ENCODE peak calls at places on chromosomes 7 and 10, in four cellular contexts. F is neural progenitor cell, V is right atrium auricular region, D is ovary. P is an unnamed sample.

GRCh38 chr7:149826344-149827088 is 11.7 kb upstream of the ZNF862 start:
- DNase-seq in F (no peak), V (no peak), D (peak; percentile 24), P (no peak)

GRCh38 chr7:111866787-111867186 is 304.5 kb upstream of the IMMP2L start:
- DNase-seq in F (no peak), V (no peak), D (no peak), P (no peak)

GRCh38 chr10:17872191-17873091 is 63.3 kb downstream of the MRC1 start:
- DNase-seq in F (peak; percentile 26), V (no peak), D (no peak), P (no peak)

GRCh38 chr10:103838851-103839512 is 16.4 kb downstream of the SH3PXD2A start:
- DNase-seq in F (no peak), V (no peak), D (no peak), P (no peak)

GRCh38 chr10:24468281-24468751 is 255.4 kb downstream of the ARHGAP21 start:
- DNase-seq in F (no peak), V (no peak), D (no peak), P (no peak)

GRCh38 chr7:101303102-101303701 is 18.4 kb downstream of the IFT22 start:
- DNase-seq in F (peak; percentile 31), V (no peak), D (no peak), P (no peak)

GRCh38 chr10:50594012-50594411 is 29.7 kb downstream of the SGMS1 start:
- DNase-seq in F (no peak), V (no peak), D (no peak), P (no peak)

GRCh38 chr10:9253121-9253520 is 1198.6 kb downstream of the GATA3 start:
- DNase-seq in F (no peak), V (no peak), D (no peak), P (no peak)

GRCh38 chr10:132690401-132690800 is 95.5 kb downstream of the NKX6-2 start:
- DNase-seq in F (no peak), V (no peak), D (no peak), P (no peak)

GRCh38 chr10:79235765-79236755 is 111.2 kb upstream of the PPIF start:
- DNase-seq in F (peak; percentile 64), V (no peak), D (no peak), P (no peak)

GRCh38 chr10:115001506-115002381 is 63.7 kb downstream of the TRUB1 start:
- DNase-seq in F (no peak), V (peak; percentile 59), D (peak; percentile 47), P (no peak)

GRCh38 chr7:92417913-92418312 is 29.4 kb upstream of the GATAD1 start:
- DNase-seq in F (peak; percentile 33), V (no peak), D (no peak), P (peak; percentile 12)

GRCh38 chr10:58851606-58852005 is 324.8 kb upstream of the PHYHIPL start:
- DNase-seq in F (no peak), V (no peak), D (no peak), P (no peak)

GRCh38 chr10:108791794-108792474 is 1131.4 kb downstream of the XPNPEP1 start:
- DNase-seq in F (no peak), V (no peak), D (no peak), P (no peak)

GRCh38 chr7:49244543-49244942 is 320.2 kb downstream of the CDC14C start:
- DNase-seq in F (peak; percentile 63), V (no peak), D (no peak), P (no peak)

GRCh38 chr7:135713836-135714470 is 14.0 kb downstream of the SLC13A4 start:
- DNase-seq in F (no peak), V (no peak), D (no peak), P (no peak)

GRCh38 chr7:13850185-13850752 is 139.2 kb downstream of the ETV1 start:
- DNase-seq in F (no peak), V (no peak), D (no peak), P (no peak)

GRCh38 chr7:94335586-94335985 is 59.1 kb upstream of the COL1A2 start:
- DNase-seq in F (no peak), V (no peak), D (no peak), P (no peak)

GRCh38 chr7:26891400-26892355 is 27.3 kb upstream of the SKAP2 start:
- DNase-seq in F (no peak), V (no peak), D (no peak), P (no peak)

GRCh38 chr10:88478256-88478655 is 104.9 kb downstream of the RNLS start:
- DNase-seq in F (no peak), V (no peak), D (no peak), P (no peak)

GRCh38 chr7:158979023-158979529 is 122.7 kb downstream of the DYNC2I1 start:
- DNase-seq in F (no peak), V (no peak), D (no peak), P (no peak)

GRCh38 chr7:19698331-19698730 is 10.5 kb downstream of the POLR1F start:
- DNase-seq in F (no peak), V (no peak), D (no peak), P (no peak)

GRCh38 chr10:133097418-133097817 is 9.7 kb downstream of the ADGRA1 start:
- DNase-seq in F (no peak), V (no peak), D (no peak), P (no peak)

GRCh38 chr10:99658622-99659030 is 683 bp upstream of the ENTPD7 start:
- DNase-seq in F (peak; percentile 24), V (peak; percentile 73), D (peak; percentile 55), P (peak; percentile 22)

GRCh38 chr10:6348091-6348862 is 145.5 kb downstream of the PFKFB3 start:
- DNase-seq in F (no peak), V (no peak), D (no peak), P (no peak)

GRCh38 chr7:30934732-30935568 is 23.3 kb downstream of the AQP1 start:
- DNase-seq in F (no peak), V (no peak), D (no peak), P (no peak)

GRCh38 chr7:127525866-127526456 is 59.4 kb downstream of the GCC1 start:
- DNase-seq in F (peak; percentile 46), V (no peak), D (no peak), P (peak; percentile 16)

GRCh38 chr7:20661884-20662283 is 46.4 kb downstream of the ABCB5 start:
- DNase-seq in F (no peak), V (no peak), D (no peak), P (no peak)

GRCh38 chr10:79249156-79250121 is 97.8 kb upstream of the PPIF start:
- DNase-seq in F (no peak), V (no peak), D (no peak), P (no peak)

GRCh38 chr10:69344591-69345244 is 66.4 kb downstream of the HK1 start:
- DNase-seq in F (no peak), V (no peak), D (no peak), P (no peak)

GRCh38 chr10:94076325-94076841 is 82.7 kb downstream of the PLCE1 start:
- DNase-seq in F (peak; percentile 24), V (no peak), D (peak; percentile 37), P (no peak)

GRCh38 chr10:114304566-114305421 is 65.7 kb downstream of the VWA2 start:
- DNase-seq in F (peak; percentile 96), V (no peak), D (peak; percentile 58), P (peak; percentile 50)

GRCh38 chr7:19117870-19118608 is 603 bp upstream of the TWIST1 start:
- DNase-seq in F (peak; percentile 57), V (no peak), D (no peak), P (peak; percentile 24)

GRCh38 chr7:155644971-155645509 is 579 bp downstream of the RBM33 start:
- DNase-seq in F (peak; percentile 60), V (no peak), D (peak; percentile 45), P (peak; percentile 25)

GRCh38 chr10:129056734-129057689 is 410.0 kb upstream of the MGMT start:
- DNase-seq in F (no peak), V (no peak), D (no peak), P (no peak)

GRCh38 chr7:40234666-40235065 is 99.9 kb downstream of the SUGCT start:
- DNase-seq in F (no peak), V (no peak), D (no peak), P (no peak)

GRCh38 chr10:99993994-99994689 is 15.6 kb downstream of the DNMBP start:
- DNase-seq in F (no peak), V (peak; percentile 77), D (no peak), P (peak; percentile 71)

GRCh38 chr10:95404864-95405263 is 114.1 kb upstream of the PDLIM1 start:
- DNase-seq in F (no peak), V (no peak), D (no peak), P (no peak)

GRCh38 chr10:95406651-95407280 is 116.0 kb upstream of the PDLIM1 start:
- DNase-seq in F (no peak), V (peak; percentile 84), D (no peak), P (no peak)

GRCh38 chr10:95405655-95406054 is 114.9 kb upstream of the PDLIM1 start:
- DNase-seq in F (no peak), V (no peak), D (no peak), P (no peak)

GRCh38 chr10:95403690-95404459 is 113.1 kb upstream of the PDLIM1 start:
- DNase-seq in F (no peak), V (no peak), D (no peak), P (no peak)

DNA sequence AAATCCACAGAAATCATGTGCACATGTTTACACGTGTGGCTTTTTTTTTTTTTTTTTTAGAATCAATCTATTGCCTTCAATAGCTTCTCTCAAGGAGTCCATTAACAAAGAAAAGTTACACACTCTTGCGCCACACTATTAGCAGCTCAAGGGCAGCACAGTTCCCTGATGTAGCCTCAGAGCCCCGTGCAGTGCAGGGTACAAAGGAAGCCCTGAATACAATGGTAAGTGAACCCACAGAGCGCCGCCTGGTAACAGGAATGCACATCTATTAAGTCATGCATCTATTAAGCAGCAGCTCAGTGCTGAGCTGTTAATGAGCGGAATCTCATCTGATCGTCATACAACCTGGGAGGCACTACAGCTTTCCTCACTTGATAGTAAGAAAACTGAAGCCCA is 113.7 kb upstream of the PDLIM1 start:
- DNase-seq in F (peak; percentile 65), V (no peak), D (no peak), P (no peak)
- H3K4me1 ChIP-seq in F (peaks cover 9% of the 10 kb centered on the region), V (no peaks in the 10 kb centered on the region), D (no peaks in the 10 kb centered on the region), P (peaks cover 7% of the 10 kb centered on the region)

GRCh38 chr7:143284591-143285453 is at the start of gene TMEM139:
- DNase-seq in F (peak; percentile 51), V (no peak), D (no peak), P (no peak)
- H3K4me3 ChIP-seq in F (no peak within 1 kb of the TSS), V (peak within 1 kb of the TSS; percentile 26), D (no peak within 1 kb of the TSS), P (no peak within 1 kb of the TSS)

GRCh38 chr10:125846894-125847293 is 23.5 kb downstream of the BCCIP start:
- DNase-seq in F (no peak), V (no peak), D (no peak), P (no peak)
- H3K4me1 ChIP-seq in F (no peaks in the 10 kb centered on the region), V (no peaks in the 10 kb centered on the region), D (peaks cover 32% of the 10 kb centered on the region), P (no peaks in the 10 kb centered on the region)

DNA sequence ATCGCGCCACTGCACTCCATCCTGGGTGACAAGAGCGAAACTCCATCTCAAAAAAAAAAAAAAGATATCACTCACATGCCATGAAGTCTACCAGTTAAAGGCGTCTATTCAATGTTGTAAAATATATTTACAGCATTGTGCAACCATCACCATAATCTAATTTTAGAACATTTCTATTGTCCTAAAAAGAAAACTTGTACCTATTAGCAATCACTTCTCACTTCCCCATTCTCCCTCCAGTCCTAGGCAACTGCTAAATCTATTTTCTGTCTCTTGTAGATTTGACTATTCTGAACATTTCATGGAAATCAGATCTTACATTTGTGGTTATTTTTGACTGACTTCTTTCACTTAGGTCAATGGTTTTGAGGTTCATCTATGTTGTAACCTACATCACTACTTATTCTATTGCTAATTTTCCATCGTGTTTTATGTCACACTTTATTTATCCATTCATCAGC is 25.2 kb upstream of the OTUD1 start:
- DNase-seq in F (no peak), V (no peak), D (no peak), P (no peak)
- H3K4me3 ChIP-seq in F (no peak overlapping the region), V (no peak overlapping the region), D (no peak overlapping the region), P (no peak overlapping the region)